ENCODE peak calls at places on chromosomes 7 and 10, in seven cellular contexts. V is fibroblast of lung, H is tibial artery, Q is GM12878, J is testis, C is adrenal gland, G is heart left ventricle. Z is an unnamed sample.

GRCh38 chr10:102424145-102424544 is 3.5 kb downstream of the FBXL15 start:
- DNase-seq in V (no peak), H (no peak), Q (no peak), J (no peak), C (no peak), G (no peak), Z (no peak)

GRCh38 chr10:101394522-101395133 is 40.7 kb downstream of the BTRC start:
- DNase-seq in V (no peak), H (no peak), Q (no peak), J (no peak), C (no peak), G (no peak), Z (no peak)

GRCh38 chr10:84424731-84425165 is 96.4 kb downstream of the CCSER2 start:
- DNase-seq in V (peak; percentile 97), H (peak; percentile 93), Q (peak; percentile 2), J (peak; percentile 92), C (peak; percentile 63), G (peak; percentile 76), Z (peak; percentile 92)

GRCh38 chr10:71486465-71487114 is 89.9 kb downstream of the CDH23 start:
- DNase-seq in V (peak; percentile 24), H (peak; percentile 33), Q (no peak), J (peak; percentile 67), C (peak; percentile 62), G (no peak), Z (peak; percentile 63)

GRCh38 chr10:84291389-84291788 is 37.0 kb upstream of the CCSER2 start:
- DNase-seq in V (peak; percentile 70), H (no peak), Q (no peak), J (peak; percentile 36), C (no peak), G (no peak), Z (no peak)

GRCh38 chr7:75591467-75591866 is 99.3 kb downstream of the SPDYE5 start:
- DNase-seq in V (no peak), H (no peak), Q (no peak), J (no peak), C (no peak), G (no peak), Z (no peak)

GRCh38 chr7:87934699-87935372 is 785 bp downstream of the ADAM22 start:
- DNase-seq in V (peak; percentile 27), H (no peak), Q (no peak), J (peak; percentile 25), C (peak; percentile 39), G (no peak), Z (no peak)

GRCh38 chr7:41979834-41980307 is 257.1 kb downstream of the GLI3 start:
- DNase-seq in V (peak; percentile 73), H (no peak), Q (no peak), J (no peak), C (peak; percentile 52), G (no peak), Z (no peak)

GRCh38 chr7:117364204-117364755 is 41.4 kb upstream of the WNT2 start:
- DNase-seq in V (peak; percentile 22), H (no peak), Q (no peak), J (no peak), C (no peak), G (no peak), Z (no peak)

GRCh38 chr10:71835671-71836593 is 15.1 kb downstream of the PSAP start:
- DNase-seq in V (peak; percentile 92), H (peak; percentile 87), Q (peak; percentile 97), J (peak; percentile 66), C (peak; percentile 94), G (peak; percentile 81), Z (peak; percentile 82)

GRCh38 chr7:120832803-120833202 is 25.1 kb downstream of the TSPAN12 start:
- DNase-seq in V (no peak), H (no peak), Q (no peak), J (no peak), C (no peak), G (no peak), Z (no peak)

GRCh38 chr7:42108803-42109528 is 128.0 kb downstream of the GLI3 start:
- DNase-seq in V (no peak), H (no peak), Q (no peak), J (no peak), C (no peak), G (no peak), Z (no peak)

GRCh38 chr7:41054960-41055700 is 647.8 kb downstream of the INHBA start:
- DNase-seq in V (peak; percentile 16), H (no peak), Q (no peak), J (no peak), C (no peak), G (no peak), Z (no peak)

GRCh38 chr10:97534746-97535367 is 36.1 kb downstream of the UBTD1 start:
- DNase-seq in V (no peak), H (no peak), Q (no peak), J (no peak), C (peak; percentile 46), G (no peak), Z (no peak)

GRCh38 chr10:128463991-128464755 is 337.9 kb upstream of the MKI67 start:
- DNase-seq in V (peak; percentile 1), H (no peak), Q (peak; percentile 4), J (no peak), C (peak; percentile 40), G (no peak), Z (peak; percentile 78)

GRCh38 chr10:19918800-19919199 is 102.6 kb downstream of the PLXDC2 start:
- DNase-seq in V (peak; percentile 78), H (no peak), Q (no peak), J (no peak), C (no peak), G (no peak), Z (no peak)

GRCh38 chr10:110870823-110871235 is 899 bp upstream of the PDCD4 start:
- DNase-seq in V (no peak), H (no peak), Q (no peak), J (peak; percentile 52), C (peak; percentile 43), G (no peak), Z (no peak)

GRCh38 chr10:29811751-29812427 is 177.1 kb upstream of the SVIL start:
- DNase-seq in V (peak; percentile 99), H (peak; percentile 69), Q (no peak), J (peak; percentile 80), C (peak; percentile 79), G (no peak), Z (no peak)

GRCh38 chr7:106054971-106055370 is 57.1 kb downstream of the SYPL1 start:
- DNase-seq in V (no peak), H (no peak), Q (no peak), J (no peak), C (no peak), G (no peak), Z (no peak)

GRCh38 chr7:39153647-39154046 is 175.9 kb downstream of the POU6F2 start:
- DNase-seq in V (no peak), H (no peak), Q (no peak), J (no peak), C (no peak), G (no peak), Z (no peak)
- TF ChIP-seq CTCF in V (no peak), H (no peak), Q (no peak), J (no peak), C (no peak), G (no peak), Z (no peak)

DNA sequence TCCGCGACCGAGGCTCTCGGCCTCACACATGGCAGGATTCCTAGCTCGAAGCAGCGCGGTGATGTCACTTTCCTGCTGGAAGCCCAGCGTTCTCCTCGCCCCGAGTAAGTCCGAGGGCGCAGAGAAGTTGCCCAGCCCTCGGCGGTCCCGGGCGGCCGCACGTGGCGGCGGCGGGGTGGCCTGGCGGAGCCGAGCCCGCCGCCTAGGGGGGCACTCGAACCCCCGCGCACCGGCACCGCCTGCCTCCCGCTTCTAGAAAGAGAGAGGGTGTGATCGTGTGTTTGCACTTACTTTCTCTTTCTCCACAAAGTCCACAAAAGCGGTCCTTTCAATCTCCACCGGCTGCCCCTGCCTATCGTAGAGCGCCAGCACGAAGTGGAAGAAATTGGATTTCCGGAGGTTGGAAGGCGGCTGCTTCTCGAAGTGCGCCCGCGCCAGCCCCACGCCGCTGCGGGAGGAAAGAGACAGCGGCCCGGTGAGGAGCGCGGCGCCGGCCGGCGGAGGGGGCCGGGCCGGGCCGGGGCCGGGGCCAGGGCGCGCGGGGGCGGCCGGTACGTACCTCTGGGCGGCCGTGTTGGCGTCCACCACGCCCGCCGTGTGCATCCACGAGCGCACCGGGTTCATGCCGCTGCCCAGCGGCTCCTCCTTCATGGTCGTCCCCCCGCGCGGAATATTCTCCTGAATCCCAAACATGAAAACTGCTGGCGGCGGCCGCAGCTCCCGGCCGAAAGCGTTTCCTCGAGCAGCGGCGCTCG is 821 bp downstream of the EBF3 start:
- DNase-seq in V (no peak), H (no peak), Q (no peak), J (no peak), C (no peak), G (no peak), Z (peak; percentile 61)
- H3K27ac ChIP-seq in V (no peak overlapping the region), H (peak overlapping the region; percentile 70), Q (no peak overlapping the region), J (peak overlapping the region; percentile 24), C (no peak overlapping the region), G (peak overlapping the region; percentile 89), Z (peak overlapping the region; percentile 82)

GRCh38 chr10:70160798-70161197 is 9.5 kb downstream of the SAR1A start:
- DNase-seq in V (no peak), H (no peak), Q (no peak), J (no peak), C (no peak), G (no peak), Z (no peak)

GRCh38 chr10:70163448-70163847 is 6.9 kb downstream of the SAR1A start:
- DNase-seq in V (no peak), H (no peak), Q (no peak), J (no peak), C (no peak), G (no peak), Z (no peak)

GRCh38 chr10:70162157-70162891 is 8.0 kb downstream of the SAR1A start:
- DNase-seq in V (peak; percentile 15), H (no peak), Q (no peak), J (no peak), C (no peak), G (no peak), Z (no peak)

GRCh38 chr10:70164179-70164578 is 6.1 kb downstream of the SAR1A start:
- DNase-seq in V (no peak), H (no peak), Q (no peak), J (no peak), C (no peak), G (no peak), Z (no peak)

DNA sequence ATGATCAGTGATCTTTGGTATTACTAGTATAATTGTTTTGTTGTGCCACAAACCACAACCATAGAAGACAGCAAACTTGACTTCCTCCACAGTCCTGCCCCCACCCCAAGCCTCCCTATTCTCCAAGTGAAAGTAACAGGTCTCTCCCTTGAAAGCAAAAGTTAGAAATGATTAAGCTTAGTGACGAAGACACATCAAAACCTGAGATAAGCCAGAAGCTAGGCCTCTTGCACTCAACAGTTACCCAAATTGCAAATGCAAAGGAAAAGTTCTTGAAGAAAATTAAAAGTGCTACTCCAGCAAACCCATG is 7.5 kb downstream of the SAR1A start:
- DNase-seq in V (no peak), H (no peak), Q (peak; percentile 43), J (no peak), C (no peak), G (no peak), Z (no peak)
- H3K4me1 ChIP-seq in V (no peaks in the 10 kb centered on the region), H (peaks cover 12% of the 10 kb centered on the region), Q (peaks cover 21% of the 10 kb centered on the region), J (peaks cover 5% of the 10 kb centered on the region), C (peaks cover 20% of the 10 kb centered on the region), G (peaks cover 11% of the 10 kb centered on the region), Z (no peaks in the 10 kb centered on the region)

GRCh38 chr7:24767878-24768569 is 10.8 kb upstream of the GSDME start:
- DNase-seq in V (no peak), H (no peak), Q (no peak), J (no peak), C (no peak), G (no peak), Z (no peak)
- TF ChIP-seq CTCF in V (peak; percentile 15), H (no peak), Q (no peak), J (no peak), C (no peak), G (no peak), Z (no peak)

GRCh38 chr10:370222-370825 is 235.1 kb downstream of the ZMYND11 start:
- DNase-seq in V (peak; percentile 18), H (no peak), Q (no peak), J (no peak), C (no peak), G (no peak), Z (no peak)
- H3K27ac ChIP-seq in V (no peak overlapping the region), H (peak overlapping the region; percentile 82), Q (no peak overlapping the region), J (no peak overlapping the region), C (no peak overlapping the region), G (no peak overlapping the region), Z (no peak overlapping the region)

Z was measured in right atrium auricular region.